ENCODE peak calls at places on chromosomes 3 and 15, in four cellular contexts. B is HCT116, F is mesendoderm, T is hepatocyte. X is an unnamed sample.

GRCh38 chr3:177147790-177148189 is 49.5 kb downstream of the TBL1XR1 start:
- DNase-seq in B (no peak), T (no peak), F (no peak), X (no peak)

GRCh38 chr3:123821920-123822319 is 62.2 kb downstream of the MYLK start:
- DNase-seq in B (no peak), T (no peak), F (no peak), X (no peak)

GRCh38 chr15:44735482-44736260 is 657 bp upstream of the TRIM69 start:
- DNase-seq in F (peak), T (no peak), B (no peak), X (no peak)

GRCh38 chr3:123186695-123187094 is 15.0 kb upstream of the SEC22A start:
- DNase-seq in B (no peak), T (no peak), F (no peak), X (no peak)

GRCh38 chr15:62649793-62650420 is 392.6 kb upstream of the TPM1 start:
- DNase-seq in F (no peak), B (no peak), T (no peak), X (peak)

GRCh38 chr15:62164500-62165028 is 521 bp downstream of the C2CD4B start:
- DNase-seq in F (peak), T (peak), B (no peak), X (peak)

GRCh38 chr3:139657936-139658335 is 19.8 kb downstream of the NMNAT3 start:
- DNase-seq in T (no peak), F (no peak), B (no peak), X (no peak)

GRCh38 chr3:102441832-102442231 is 7.0 kb downstream of the ZPLD1 start:
- DNase-seq in F (peak), T (no peak), B (no peak), X (no peak)

GRCh38 chr15:41564960-41565502 is 6.0 kb downstream of the TYRO3 start:
- DNase-seq in T (no peak), B (no peak), F (no peak), X (no peak)

GRCh38 chr3:100107227-100107626 is 7.1 kb downstream of the FILIP1L start:
- DNase-seq in F (no peak), T (no peak), B (no peak), X (peak)

GRCh38 chr15:25883860-25884259 is 20.7 kb upstream of the ATP10A start:
- DNase-seq in B (no peak), T (no peak), F (no peak), X (peak)

GRCh38 chr3:69740103-69741021 is 1.1 kb downstream of the MITF start:
- DNase-seq in B (no peak), F (peak), T (peak), X (peak)

GRCh38 chr3:196096382-196096953 is 14.6 kb upstream of the TFRC start:
- DNase-seq in B (no peak), F (no peak), T (no peak), X (no peak)

GRCh38 chr3:118098818-118099217 is 935.8 kb downstream of the IGSF11 start:
- DNase-seq in F (no peak), T (no peak), B (no peak), X (no peak)

GRCh38 chr3:105177558-105177957 is 189.2 kb upstream of the ALCAM start:
- DNase-seq in T (no peak), F (no peak), B (no peak), X (no peak)

GRCh38 chr3:110243081-110243480 is 828.5 kb upstream of the NECTIN3 start:
- DNase-seq in B (no peak), T (peak), F (no peak), X (no peak)

GRCh38 chr3:195698325-195699147 is 22.2 kb upstream of the MUC20 start:
- DNase-seq in F (peak), B (no peak), T (no peak), X (peak)

GRCh38 chr15:57387644-57388076 is 11.4 kb downstream of the CGNL1 start:
- DNase-seq in F (no peak), B (no peak), T (no peak), X (peak)

GRCh38 chr3:8529197-8529637 is 27.6 kb downstream of the LMCD1 start:
- DNase-seq in F (peak), T (peak), B (no peak), X (peak)

GRCh38 chr3:71055602-71056001 is 527.9 kb downstream of the FOXP1 start:
- DNase-seq in B (no peak), T (no peak), F (no peak), X (no peak)

GRCh38 chr15:66772967-66773873 is 71.2 kb downstream of the SMAD6 start:
- DNase-seq in B (no peak), T (peak), F (no peak), X (peak)

GRCh38 chr3:89314454-89314853 is 207.0 kb downstream of the EPHA3 start:
- DNase-seq in B (no peak), F (peak), T (peak), X (peak)

GRCh38 chr15:72184165-72184811 is 13.3 kb downstream of the GRAMD2A start:
- DNase-seq in T (peak), B (peak), F (peak), X (peak)

GRCh38 chr3:124597273-124597672 is 133.0 kb upstream of the UMPS start:
- DNase-seq in F (no peak), B (no peak), T (no peak), X (no peak)

GRCh38 chr3:101850327-101851048 is 1.2 kb downstream of the NFKBIZ start:
- DNase-seq in T (no peak), F (no peak), B (no peak), X (peak)

GRCh38 chr3:187165144-187165543 is 25.8 kb upstream of the RPL39L start:
- DNase-seq in F (peak), T (peak), B (peak), X (peak)

GRCh38 chr3:115469649-115470048 is 153.7 kb upstream of the GAP43 start:
- DNase-seq in T (no peak), B (no peak), F (no peak), X (peak)

GRCh38 chr3:83513677-83514076 is 1445.1 kb upstream of the CADM2 start:
- DNase-seq in F (peak), B (no peak), T (no peak), X (no peak)

GRCh38 chr3:41200669-41201021 is 1.3 kb downstream of the CTNNB1 start:
- DNase-seq in T (peak), B (no peak), F (peak), X (peak)